ENCODE peak calls at places on chromosome 16, in ten cellular contexts. T, Y, H, B, U, M, C, N, E and X are unnamed samples.

GRCh38 chr16:74253146-74253545 is 43.5 kb upstream of the PSMD7 start:
- DNase-seq in T (no peak), Y (no peak), H (no peak), B (no peak), U (no peak), M (no peak), C (no peak), N (no peak), E (no peak), X (no peak)

GRCh38 chr16:88387941-88388627 is 5.3 kb downstream of the ZNF469 start:
- DNase-seq in T (no peak), Y (peak; percentile 51), H (no peak), B (no peak), U (peak; percentile 81), M (peak; percentile 89), C (no peak), N (no peak), E (peak; percentile 82), X (no peak)

GRCh38 chr16:87465306-87465705 is 27.5 kb downstream of the ZCCHC14 start:
- DNase-seq in T (peak; percentile 87), Y (peak; percentile 82), H (peak; percentile 52), B (no peak), U (peak; percentile 93), M (peak; percentile 90), C (no peak), N (peak; percentile 73), E (peak; percentile 69), X (no peak)

GRCh38 chr16:89113661-89114060 is 20.0 kb downstream of the ACSF3 start:
- DNase-seq in T (no peak), Y (no peak), H (no peak), B (no peak), U (no peak), M (peak; percentile 39), C (no peak), N (no peak), E (no peak), X (no peak)

GRCh38 chr16:57061084-57061905 is 31.1 kb upstream of the CPNE2 start:
- DNase-seq in T (peak; percentile 76), Y (peak; percentile 19), H (no peak), B (peak; percentile 49), U (peak; percentile 97), M (peak; percentile 88), C (no peak), N (peak; percentile 72), E (peak; percentile 14), X (peak; percentile 44)

GRCh38 chr16:69397821-69398521 is 12.2 kb upstream of the TERF2 start:
- DNase-seq in T (peak; percentile 86), Y (peak; percentile 78), H (no peak), B (no peak), U (no peak), M (no peak), C (peak; percentile 87), N (peak; percentile 29), E (peak; percentile 49), X (no peak)

GRCh38 chr16:23496826-23497542 is 13.3 kb downstream of the GGA2 start:
- DNase-seq in T (peak; percentile 64), Y (peak; percentile 21), H (no peak), B (no peak), U (no peak), M (no peak), C (no peak), N (peak; percentile 55), E (no peak), X (no peak)

GRCh38 chr16:82081271-82081670 is 46.2 kb downstream of the HSD17B2 start:
- DNase-seq in T (no peak), Y (no peak), H (no peak), B (no peak), U (no peak), M (no peak), C (no peak), N (no peak), E (peak; percentile 54), X (no peak)

GRCh38 chr16:23400387-23400930 is 52.5 kb downstream of the COG7 start:
- DNase-seq in T (no peak), Y (no peak), H (no peak), B (no peak), U (peak; percentile 40), M (no peak), C (no peak), N (no peak), E (no peak), X (no peak)

GRCh38 chr16:88955906-88956305 is 21.1 kb downstream of the CBFA2T3 start:
- DNase-seq in T (no peak), Y (no peak), H (no peak), B (no peak), U (no peak), M (peak; percentile 34), C (no peak), N (no peak), E (no peak), X (no peak)

GRCh38 chr16:86773339-86773715 is 195.0 kb downstream of the FOXL1 start:
- DNase-seq in T (no peak), Y (no peak), H (no peak), B (no peak), U (peak; percentile 61), M (no peak), C (peak; percentile 53), N (no peak), E (no peak), X (no peak)

GRCh38 chr16:79372504-79373184 is 227.9 kb downstream of the MAF start:
- DNase-seq in T (peak; percentile 57), Y (no peak), H (no peak), B (no peak), U (no peak), M (no peak), C (no peak), N (peak; percentile 68), E (no peak), X (no peak)

GRCh38 chr16:12804395-12804794 is 708 bp upstream of the CPPED1 start:
- DNase-seq in T (no peak), Y (no peak), H (no peak), B (no peak), U (no peak), M (no peak), C (no peak), N (no peak), E (no peak), X (no peak)
- H3K4me3 ChIP-seq in T (no peak overlapping the region), Y (no peak overlapping the region), H (peak overlapping the region; percentile 69), B (peak overlapping the region; percentile 72), U (peak overlapping the region; percentile 60), M (peak overlapping the region; percentile 77), C (peak overlapping the region; percentile 94), N (no peak overlapping the region), E (no peak overlapping the region), X (peak overlapping the region; percentile 99)

GRCh38 chr16:84821179-84821578 is 1.4 kb downstream of the CRISPLD2 start:
- DNase-seq in T (no peak), Y (no peak), H (no peak), B (no peak), U (no peak), M (no peak), C (no peak), N (no peak), E (no peak), X (no peak)
- H3K4me3 ChIP-seq in T (no peak overlapping the region), Y (peak overlapping the region; percentile 52), H (peak overlapping the region; percentile 90), B (peak overlapping the region; percentile 46), U (peak overlapping the region; percentile 56), M (peak overlapping the region; percentile 61), C (no peak overlapping the region), N (peak overlapping the region; percentile 87), E (peak overlapping the region; percentile 3), X (no peak overlapping the region)

GRCh38 chr16:21222495-21223337 is 10.8 kb upstream of the ANKS4B start:
- DNase-seq in T (no peak), Y (no peak), H (no peak), B (no peak), U (no peak), M (no peak), C (no peak), N (no peak), E (no peak), X (no peak)
- H3K4me3 ChIP-seq in T (no peak overlapping the region), Y (no peak overlapping the region), H (no peak overlapping the region), B (no peak overlapping the region), U (no peak overlapping the region), M (no peak overlapping the region), C (peak overlapping the region; percentile 35), N (no peak overlapping the region), E (no peak overlapping the region), X (no peak overlapping the region)

GRCh38 chr16:51640196-51640595 is 489.1 kb upstream of the SALL1 start:
- DNase-seq in T (no peak), Y (no peak), H (no peak), B (no peak), U (no peak), M (no peak), C (no peak), N (no peak), E (no peak), X (no peak)

GRCh38 chr16:51636913-51637743 is 486.1 kb upstream of the SALL1 start:
- DNase-seq in T (peak; percentile 10), Y (no peak), H (no peak), B (no peak), U (no peak), M (no peak), C (peak; percentile 75), N (no peak), E (no peak), X (no peak)

GRCh38 chr16:51641191-51641765 is 490.2 kb upstream of the SALL1 start:
- DNase-seq in T (no peak), Y (no peak), H (no peak), B (no peak), U (no peak), M (no peak), C (no peak), N (no peak), E (no peak), X (no peak)

GRCh38 chr16:51638338-51639135 is 487.5 kb upstream of the SALL1 start:
- DNase-seq in T (no peak), Y (peak; percentile 6), H (no peak), B (no peak), U (no peak), M (no peak), C (no peak), N (no peak), E (no peak), X (no peak)

GRCh38 chr16:51637744-51638100 is 486.7 kb upstream of the SALL1 start:
- DNase-seq in T (peak; percentile 34), Y (no peak), H (no peak), B (no peak), U (no peak), M (no peak), C (no peak), N (no peak), E (no peak), X (no peak)
- H3K4me3 ChIP-seq in T (no peak overlapping the region), Y (peak overlapping the region; percentile 25), H (peak overlapping the region; percentile 17), B (no peak overlapping the region), U (no peak overlapping the region), M (no peak overlapping the region), C (peak overlapping the region; percentile 15), N (no peak overlapping the region), E (no peak overlapping the region), X (no peak overlapping the region)